ENCODE peak calls at places on chromosome 22, in four cellular contexts. C is GM12864, M is AG08396, Q is activated T-cell treated with anti-CD3 and anti-CD28 coated beads for 1 hour. H is an unnamed sample.

GRCh38 chr22:45125198-45125597 is 38.5 kb upstream of the NUP50 start:
- DNase-seq in C (no peak), M (peak; percentile 40), Q (no peak), H (no peak)

GRCh38 chr22:20319041-20319744 is 667 bp downstream of the DGCR6L start:
- DNase-seq in C (no peak), M (peak; percentile 37), Q (no peak), H (no peak)

GRCh38 chr22:29524440-29525191 is 28.9 kb downstream of the THOC5 start:
- DNase-seq in C (no peak), M (peak; percentile 33), Q (peak; percentile 4), H (no peak)

GRCh38 chr22:19959043-19959586 is 17.5 kb upstream of the TXNRD2 start:
- DNase-seq in C (no peak), M (peak; percentile 19), Q (no peak), H (no peak)

GRCh38 chr22:45400046-45400445 is 13.4 kb downstream of the SMC1B start:
- DNase-seq in C (no peak), M (no peak), Q (no peak), H (no peak)

GRCh38 chr22:30298005-30298701 is 8.8 kb upstream of the CASTOR1 start:
- DNase-seq in C (no peak), M (no peak), Q (no peak), H (peak; percentile 21)

GRCh38 chr22:38186429-38186828 is 4.8 kb upstream of the PLA2G6 start:
- DNase-seq in C (no peak), M (no peak), Q (no peak), H (peak; percentile 40)

GRCh38 chr22:49561976-49562375 is 265.7 kb downstream of the BRD1 start:
- DNase-seq in C (no peak), M (no peak), Q (no peak), H (no peak)

GRCh38 chr22:31556627-31557203 is 60.4 kb downstream of the SFI1 start:
- DNase-seq in C (no peak), M (peak; percentile 46), Q (no peak), H (no peak)

GRCh38 chr22:29319072-29319471 is 3.6 kb upstream of the RASL10A start:
- DNase-seq in C (no peak), M (no peak), Q (no peak), H (no peak)

GRCh38 chr22:48081281-48081680 is 1318.8 kb downstream of the TBC1D22A start:
- DNase-seq in C (no peak), M (no peak), Q (no peak), H (no peak)

GRCh38 chr22:43897751-43898261 is 6.0 kb upstream of the PNPLA5 start:
- DNase-seq in C (no peak), M (peak; percentile 56), Q (no peak), H (no peak)

GRCh38 chr22:46029036-46029435 is 52.1 kb upstream of the WNT7B start:
- DNase-seq in C (no peak), M (no peak), Q (no peak), H (no peak)

GRCh38 chr22:45163074-45163416 is 680 bp upstream of the NUP50 start:
- DNase-seq in C (no peak), M (peak; percentile 58), Q (no peak), H (no peak)

GRCh38 chr22:27637604-27638003 is 164.0 kb downstream of the MN1 start:
- DNase-seq in C (no peak), M (peak; percentile 72), Q (no peak), H (no peak)

GRCh38 chr22:36510966-36511881 is 4.4 kb upstream of the FOXRED2 start:
- DNase-seq in C (no peak), M (peak; percentile 60), Q (peak; percentile 18), H (no peak)

GRCh38 chr22:24466831-24467249 is 28.3 kb upstream of the UPB1 start:
- DNase-seq in C (no peak), M (peak; percentile 58), Q (no peak), H (no peak)

GRCh38 chr22:31530816-31531180 is 34.5 kb downstream of the SFI1 start:
- DNase-seq in C (no peak), M (no peak), Q (no peak), H (no peak)

GRCh38 chr22:39282642-39283311 is 36.6 kb downstream of the RPL3 start:
- DNase-seq in C (no peak), M (no peak), Q (no peak), H (no peak)

GRCh38 chr22:43616645-43617044 is 195.5 kb downstream of the EFCAB6 start:
- DNase-seq in C (no peak), M (no peak), Q (no peak), H (no peak)

GRCh38 chr22:27461470-27461869 is 340.1 kb downstream of the MN1 start:
- DNase-seq in C (no peak), M (peak; percentile 83), Q (no peak), H (no peak)

GRCh38 chr22:46936378-46936916 is 174.0 kb downstream of the TBC1D22A start:
- DNase-seq in C (no peak), M (no peak), Q (no peak), H (peak; percentile 69)

GRCh38 chr22:26502688-26503561 is 9.3 kb downstream of the TFIP11 start:
- DNase-seq in C (peak; percentile 26), M (peak; percentile 40), Q (peak; percentile 33), H (peak; percentile 51)

GRCh38 chr22:25013634-25014033 is 61.1 kb downstream of the KIAA1671 start:
- DNase-seq in C (no peak), M (no peak), Q (no peak), H (no peak)

GRCh38 chr22:25668437-25668836 is 73.6 kb upstream of the MYO18B start:
- DNase-seq in C (no peak), M (no peak), Q (no peak), H (no peak)

GRCh38 chr22:20867179-20868099 is 8.6 kb downstream of the SNAP29 start:
- DNase-seq in C (no peak), M (peak; percentile 57), Q (no peak), H (no peak)

GRCh38 chr22:40684728-40685127 is 5.4 kb downstream of the MCHR1 start:
- DNase-seq in C (no peak), M (no peak), Q (no peak), H (no peak)

GRCh38 chr22:29740216-29740615 is 20.4 kb downstream of the CABP7 start:
- DNase-seq in C (no peak), M (no peak), Q (no peak), H (no peak)

GRCh38 chr22:25153961-25154685 is 45.5 kb upstream of the CRYBB3 start:
- DNase-seq in C (no peak), M (peak; percentile 46), Q (no peak), H (peak; percentile 19)

GRCh38 chr22:43244803-43245527 is 58.0 kb upstream of the TTLL12 start:
- DNase-seq in C (no peak), M (no peak), Q (no peak), H (no peak)

GRCh38 chr22:43821606-43822425 is 9.7 kb upstream of the EFCAB6 start:
- DNase-seq in C (no peak), M (no peak), Q (no peak), H (no peak)

GRCh38 chr22:40107756-40108437 is 69.8 kb upstream of the TNRC6B start:
- DNase-seq in C (no peak), M (peak; percentile 48), Q (no peak), H (peak; percentile 4)

GRCh38 chr22:35752172-35752832 is 34.6 kb downstream of the APOL5 start:
- DNase-seq in C (no peak), M (no peak), Q (no peak), H (no peak)

GRCh38 chr22:19671316-19671715 is 43.0 kb upstream of the SEPTIN5 start:
- DNase-seq in C (no peak), M (no peak), Q (no peak), H (no peak)

GRCh38 chr22:42327462-42328129 is 57.1 kb upstream of the TCF20 start:
- DNase-seq in C (no peak), M (no peak), Q (no peak), H (no peak)

GRCh38 chr22:20271114-20271994 is 3.2 kb upstream of the RTN4R start:
- DNase-seq in C (no peak), M (no peak), Q (no peak), H (no peak)

GRCh38 chr22:43449205-43449830 is 37.5 kb downstream of the MPPED1 start:
- DNase-seq in C (no peak), M (no peak), Q (no peak), H (no peak)

GRCh38 chr22:26781591-26781990 is 124.2 kb downstream of the MIAT start:
- DNase-seq in C (no peak), M (no peak), Q (no peak), H (no peak)

GRCh38 chr22:47017245-47017644 is 254.8 kb downstream of the TBC1D22A start:
- DNase-seq in C (no peak), M (no peak), Q (no peak), H (no peak)